ENCODE peak calls at places on chromosomes 16 and 17, in four cellular contexts. Q, O, N and D are unnamed samples.

GRCh38 chr17:65270932-65271700 is 133.9 kb downstream of the RGS9 start:
- DNase-seq in Q (no peak), N (no peak), O (no peak), D (no peak)

GRCh38 chr16:71853413-71853812 is 7.6 kb downstream of the ATXN1L start:
- DNase-seq in O (no peak), N (no peak), Q (no peak), D (no peak)

GRCh38 chr17:80937501-80938356 is 53.9 kb upstream of the CHMP6 start:
- DNase-seq in Q (no peak), N (no peak), O (no peak), D (no peak)

GRCh38 chr16:87528690-87529579 is 36.1 kb upstream of the ZCCHC14 start:
- DNase-seq in O (no peak), Q (no peak), N (no peak), D (no peak)

GRCh38 chr16:85883813-85884212 is 15.1 kb upstream of the IRF8 start:
- DNase-seq in Q (no peak), O (no peak), N (no peak), D (no peak)

GRCh38 chr16:19001788-19002187 is 18.1 kb downstream of the TMC7 start:
- DNase-seq in N (peak; percentile 98), Q (peak; percentile 99), O (no peak), D (no peak)

GRCh38 chr16:82031116-82032084 is 3.7 kb upstream of the HSD17B2 start:
- DNase-seq in N (peak; percentile 71), Q (peak; percentile 65), O (no peak), D (peak; percentile 41)

GRCh38 chr17:81831957-81832607 is 1.0 kb downstream of the MCRIP1 start:
- DNase-seq in Q (peak; percentile 48), N (no peak), O (no peak), D (no peak)

GRCh38 chr17:1714488-1714979 is 4.4 kb upstream of the TLCD2 start:
- DNase-seq in Q (peak; percentile 92), N (peak; percentile 93), O (peak; percentile 99), D (peak; percentile 96)

GRCh38 chr16:74756203-74756602 is 18.4 kb downstream of the FA2H start:
- DNase-seq in N (no peak), Q (no peak), O (no peak), D (no peak)

GRCh38 chr16:28212532-28212873 is 738 bp upstream of the XPO6 start:
- DNase-seq in O (no peak), Q (peak; percentile 23), N (peak; percentile 11), D (no peak)

GRCh38 chr16:54873081-54873480 is 57.6 kb upstream of the IRX5 start:
- DNase-seq in Q (peak; percentile 66), N (no peak), O (no peak), D (no peak)

GRCh38 chr17:75731086-75731715 is 9.9 kb downstream of the ITGB4 start:
- DNase-seq in Q (no peak), O (no peak), N (no peak), D (no peak)

GRCh38 chr16:28193530-28194423 is 18.0 kb downstream of the XPO6 start:
- DNase-seq in O (no peak), N (peak; percentile 43), Q (peak; percentile 50), D (no peak)

GRCh38 chr16:24858219-24859041 is 12.7 kb downstream of the SLC5A11 start:
- DNase-seq in N (peak; percentile 57), Q (peak; percentile 46), O (peak; percentile 42), D (peak; percentile 83)

GRCh38 chr17:82257473-82257872 is 16.0 kb downstream of the CSNK1D start:
- DNase-seq in O (no peak), N (no peak), Q (peak; percentile 67), D (no peak)

GRCh38 chr16:1770328-1771071 is 843 bp downstream of the NME3 start:
- DNase-seq in O (peak; percentile 62), N (peak; percentile 60), Q (no peak), D (peak; percentile 48)

GRCh38 chr17:73064084-73064938 is 28.2 kb downstream of the SLC39A11 start:
- DNase-seq in N (no peak), O (no peak), Q (no peak), D (no peak)

GRCh38 chr17:76017481-76018339 is 9.4 kb downstream of the EVPL start:
- DNase-seq in O (no peak), Q (no peak), N (no peak), D (no peak)

GRCh38 chr17:47709594-47709993 is 15.6 kb downstream of the TBKBP1 start:
- DNase-seq in N (no peak), O (no peak), Q (no peak), D (no peak)

GRCh38 chr17:57337390-57337789 is 81.1 kb downstream of the MSI2 start:
- DNase-seq in Q (no peak), N (no peak), O (peak; percentile 48), D (no peak)

GRCh38 chr16:27671410-27671809 is 121.5 kb downstream of the KATNIP start:
- DNase-seq in Q (no peak), N (peak; percentile 70), O (no peak), D (no peak)

DNA sequence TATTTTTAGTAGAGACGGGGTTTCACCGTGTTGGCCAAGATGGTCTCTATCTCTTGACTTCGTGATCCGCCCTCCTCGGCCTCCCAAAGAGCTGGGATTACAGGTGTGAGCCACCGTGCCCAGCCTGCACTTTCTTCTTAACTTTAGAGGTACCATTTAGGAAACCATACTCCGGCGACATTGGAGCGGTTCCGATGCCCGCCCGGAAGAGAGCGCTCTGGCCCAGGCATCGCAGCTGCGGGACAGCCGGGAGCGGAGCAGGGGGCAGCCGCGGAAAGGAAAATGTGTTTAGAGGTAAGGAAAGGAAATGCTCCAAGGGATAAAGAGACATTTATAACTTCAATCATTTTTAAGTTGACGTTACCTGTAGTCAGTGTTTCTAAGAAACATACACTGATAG is 6.0 kb upstream of the HS3ST3B1 start:
- DNase-seq in O (no peak), Q (no peak), N (no peak), D (no peak)
- TF ChIP-seq CTCF in O (peak; percentile 13), Q (no peak), N (no peak), D (no peak)

GRCh38 chr17:3447625-3448024 is 14.0 kb upstream of the OR1E2 start:
- DNase-seq in Q (peak; percentile 20), O (no peak), N (peak; percentile 17), D (no peak)
- TF ChIP-seq CTCF in Q (peak; percentile 29), O (no peak), N (peak; percentile 47), D (no peak)

GRCh38 chr17:15261818-15262290 is 3.3 kb downstream of the PMP22 start:
- DNase-seq in Q (peak; percentile 40), N (peak; percentile 47), O (peak; percentile 34), D (no peak)

GRCh38 chr17:15260376-15261062 is 4.6 kb downstream of the PMP22 start:
- DNase-seq in N (peak; percentile 94), O (peak; percentile 90), Q (peak; percentile 67), D (peak; percentile 77)

GRCh38 chr17:15262291-15263205 is 2.6 kb downstream of the PMP22 start:
- DNase-seq in O (peak; percentile 92), Q (peak; percentile 72), N (peak; percentile 95), D (peak; percentile 23)

GRCh38 chr17:15263206-15263579 is 1.9 kb downstream of the PMP22 start:
- DNase-seq in N (peak; percentile 64), O (peak; percentile 90), Q (peak; percentile 32), D (peak; percentile 5)

GRCh38 chr17:15261063-15261817 is 3.9 kb downstream of the PMP22 start:
- DNase-seq in Q (peak; percentile 54), N (peak; percentile 73), O (peak; percentile 48), D (peak; percentile 22)
- TF ChIP-seq CTCF in Q (no peak), N (no peak), O (peak; percentile 34), D (no peak)

GRCh38 chr17:33838281-33838680 is 416.8 kb upstream of the CCL2 start:
- DNase-seq in O (no peak), N (no peak), Q (no peak), D (no peak)
- TF ChIP-seq CTCF in O (no peak), N (no peak), Q (no peak), D (no peak)

GRCh38 chr17:43365356-43365755 is 33.4 kb upstream of the ARL4D start:
- DNase-seq in N (no peak), Q (no peak), O (no peak), D (no peak)
- TF ChIP-seq CTCF in N (peak; percentile 19), Q (no peak), O (no peak), D (peak; percentile 46)

GRCh38 chr17:50911890-50912289 is 45.7 kb upstream of the TOB1 start:
- DNase-seq in N (no peak), Q (no peak), O (no peak), D (no peak)
- TF ChIP-seq CTCF in N (no peak), Q (no peak), O (no peak), D (peak; percentile 33)

GRCh38 chr16:4075534-4075933 is 40.7 kb downstream of the ADCY9 start:
- DNase-seq in N (no peak), Q (no peak), O (no peak), D (no peak)
- TF ChIP-seq CTCF in N (no peak), Q (no peak), O (no peak), D (no peak)